ENCODE peak calls at places on chromosomes 2 and 18, in eight cellular contexts. F is left cardiac atrium; S is Calu3; L is stimulated activated CD8-positive, alpha-beta memory T cell treated with anti-CD3 and anti-CD28 coated beads, Interleukin-2, amount 100 ng/mL, for 1 hour; E is SW 1271; H is NCI-H2081; R is NCI-H2107; Z is ELR. W is an unnamed sample.

GRCh38 chr18:23273443-23273966 is 138.2 kb downstream of the CABLES1 start:
- DNase-seq in F (no peak), S (no peak), L (no peak), E (no peak), H (no peak), R (no peak), Z (no peak), W (no peak)

GRCh38 chr2:241796610-241797138 is 12.3 kb upstream of the NEU4 start:
- DNase-seq in F (no peak), S (no peak), L (no peak), E (no peak), H (no peak), R (no peak), Z (no peak), W (no peak)

GRCh38 chr2:173090291-173090877 is 14.7 kb downstream of the MAP3K20 start:
- DNase-seq in F (peak), S (no peak), L (no peak), E (peak), H (no peak), R (no peak), Z (peak), W (no peak)

GRCh38 chr2:132929786-132930185 is 259.8 kb upstream of the LYPD1 start:
- DNase-seq in F (no peak), S (no peak), L (no peak), E (no peak), H (no peak), R (no peak), Z (no peak), W (no peak)

GRCh38 chr2:29777164-29777563 is 144.2 kb downstream of the ALK start:
- DNase-seq in F (no peak), S (no peak), L (no peak), E (no peak), H (no peak), R (no peak), Z (peak), W (no peak)

GRCh38 chr18:53984021-53984420 is 240.4 kb downstream of the MBD2 start:
- DNase-seq in F (no peak), S (no peak), L (no peak), E (no peak), H (no peak), R (no peak), Z (peak), W (no peak)

GRCh38 chr2:149004836-149005235 is 33.7 kb upstream of the LYPD6B start:
- DNase-seq in F (no peak), S (no peak), L (no peak), E (no peak), H (no peak), R (no peak), Z (no peak), W (no peak)

GRCh38 chr2:159855153-159856140 is 57.4 kb upstream of the CD302 start:
- DNase-seq in F (no peak), S (no peak), L (no peak), E (no peak), H (no peak), R (no peak), Z (no peak), W (no peak)

GRCh38 chr18:20971886-20972267 is 139.7 kb downstream of the ROCK1 start:
- DNase-seq in F (no peak), S (peak), L (no peak), E (no peak), H (no peak), R (no peak), Z (peak), W (no peak)

GRCh38 chr18:22188551-22189267 is 19.3 kb downstream of the GATA6 start:
- DNase-seq in F (peak), S (no peak), L (no peak), E (no peak), H (no peak), R (no peak), Z (no peak), W (no peak)

GRCh38 chr2:120538691-120539420 is 192.9 kb downstream of the INHBB start:
- DNase-seq in F (no peak), S (no peak), L (no peak), E (no peak), H (peak), R (no peak), Z (no peak), W (no peak)

GRCh38 chr2:177636672-177637071 is 244.1 kb downstream of the AGPS start:
- DNase-seq in F (no peak), S (no peak), L (no peak), E (no peak), H (no peak), R (no peak), Z (no peak), W (no peak)

GRCh38 chr2:238528953-238529781 is 102.4 kb downstream of the ASB1 start:
- DNase-seq in F (peak), S (peak), L (no peak), E (no peak), H (peak), R (no peak), Z (peak), W (no peak)

W was measured in head of caudate nucleus.